ENCODE peak calls at places on chromosomes 13 and 19, in eight cellular contexts. F is fibroblast of pulmonary artery, Z is psoas muscle, Y is right lobe of liver, P is AG09309, Q is GM12865, V is dorsolateral prefrontal cortex, L is HepG2. W is an unnamed sample.

GRCh38 chr13:22642088-22642487 is 538.7 kb upstream of the SGCG start:
- DNase-seq in F (no peak), Z (no peak), Y (no peak), P (no peak), Q (no peak), V (no peak), L (no peak), W (no peak)

GRCh38 chr19:54035215-54036178 is 28.2 kb downstream of the VSTM1 start:
- DNase-seq in F (peak), Z (no peak), Y (no peak), P (peak), Q (no peak), V (peak), L (no peak), W (no peak)

GRCh38 chr13:27588405-27588804 is 31.9 kb downstream of the LNX2 start:
- DNase-seq in F (no peak), Z (no peak), Y (no peak), P (no peak), Q (no peak), V (no peak), L (no peak), W (no peak)

GRCh38 chr19:10612515-10613119 is 12.7 kb upstream of the SLC44A2 start:
- DNase-seq in F (no peak), Z (peak), Y (peak), P (no peak), Q (no peak), V (peak), L (no peak), W (peak)

GRCh38 chr19:41222240-41222639 is 3.2 kb downstream of the AXL start:
- DNase-seq in F (no peak), Z (no peak), Y (no peak), P (no peak), Q (no peak), V (no peak), L (no peak), W (no peak)

GRCh38 chr19:14381689-14382474 is 638 bp downstream of the ADGRE5 start:
- DNase-seq in F (peak), Z (peak), Y (no peak), P (no peak), Q (peak), V (no peak), L (no peak), W (peak)

GRCh38 chr19:41837981-41838708 is 6.3 kb downstream of the LYPD4 start:
- DNase-seq in F (no peak), Z (no peak), Y (no peak), P (no peak), Q (no peak), V (no peak), L (no peak), W (no peak)

GRCh38 chr13:51405176-51405575 is 47.7 kb downstream of the INTS6 start:
- DNase-seq in F (no peak), Z (no peak), Y (no peak), P (no peak), Q (no peak), V (no peak), L (no peak), W (no peak)

GRCh38 chr19:43624933-43625332 is 5.5 kb upstream of the ZNF428 start:
- DNase-seq in F (peak), Z (peak), Y (peak), P (no peak), Q (peak), V (peak), L (no peak), W (no peak)

GRCh38 chr19:44603201-44603945 is 10.0 kb upstream of the IGSF23 start:
- DNase-seq in F (peak), Z (no peak), Y (no peak), P (peak), Q (no peak), V (no peak), L (no peak), W (no peak)

GRCh38 chr13:41458187-41458938 is 1.0 kb downstream of the RGCC start:
- DNase-seq in F (no peak), Z (peak), Y (peak), P (no peak), Q (peak), V (peak), L (no peak), W (no peak)

GRCh38 chr13:49627831-49628652 is at the start of gene ARL11:
- DNase-seq in F (no peak), Z (peak), Y (peak), P (no peak), Q (peak), V (peak), L (no peak), W (no peak)

GRCh38 chr19:45096700-45097099 is 3.7 kb downstream of the PPP1R37 start:
- DNase-seq in F (no peak), Z (no peak), Y (no peak), P (no peak), Q (no peak), V (no peak), L (no peak), W (no peak)

GRCh38 chr13:54958781-54959180 is 1930.2 kb downstream of the OLFM4 start:
- DNase-seq in F (no peak), Z (no peak), Y (no peak), P (no peak), Q (no peak), V (no peak), L (no peak), W (no peak)

GRCh38 chr19:51564791-51565190 is 6.3 kb upstream of the ZNF175 start:
- DNase-seq in F (no peak), Z (no peak), Y (no peak), P (no peak), Q (peak), V (no peak), L (no peak), W (no peak)

GRCh38 chr13:50400035-50400726 is 384.9 kb downstream of the KCNRG start:
- DNase-seq in F (peak), Z (peak), Y (no peak), P (no peak), Q (no peak), V (peak), L (no peak), W (no peak)

GRCh38 chr13:113596321-113597200 is 12.0 kb downstream of the TFDP1 start:
- DNase-seq in F (no peak), Z (no peak), Y (no peak), P (no peak), Q (no peak), V (peak), L (no peak), W (no peak)

GRCh38 chr19:40219721-40220276 is 1.6 kb upstream of the TTC9B start:
- DNase-seq in F (peak), Z (no peak), Y (no peak), P (no peak), Q (no peak), V (no peak), L (no peak), W (no peak)

GRCh38 chr19:51292971-51293370 is 18.5 kb upstream of the IGLON5 start:
- DNase-seq in F (no peak), Z (no peak), Y (no peak), P (no peak), Q (no peak), V (no peak), L (no peak), W (no peak)

GRCh38 chr19:53158119-53158656 is 665 bp downstream of the ZNF347 start:
- DNase-seq in F (peak), Z (peak), Y (peak), P (no peak), Q (peak), V (peak), L (no peak), W (no peak)

GRCh38 chr19:11697284-11697855 is 41.4 kb downstream of the ZNF823 start:
- DNase-seq in F (no peak), Z (no peak), Y (no peak), P (no peak), Q (no peak), V (no peak), L (no peak), W (no peak)

GRCh38 chr13:79799466-79799865 is 318.5 kb downstream of the NDFIP2 start:
- DNase-seq in F (no peak), Z (no peak), Y (no peak), P (no peak), Q (no peak), V (no peak), L (no peak), W (no peak)

GRCh38 chr13:99356216-99357089 is 49.3 kb upstream of the GPR183 start:
- DNase-seq in F (peak), Z (no peak), Y (no peak), P (peak), Q (peak), V (no peak), L (no peak), W (no peak)
- H3K4me3 ChIP-seq in F (no peak), Z (peak), Y (no peak), P (no peak), Q (peak), V (no peak), L (no peak), W (peak)

DNA sequence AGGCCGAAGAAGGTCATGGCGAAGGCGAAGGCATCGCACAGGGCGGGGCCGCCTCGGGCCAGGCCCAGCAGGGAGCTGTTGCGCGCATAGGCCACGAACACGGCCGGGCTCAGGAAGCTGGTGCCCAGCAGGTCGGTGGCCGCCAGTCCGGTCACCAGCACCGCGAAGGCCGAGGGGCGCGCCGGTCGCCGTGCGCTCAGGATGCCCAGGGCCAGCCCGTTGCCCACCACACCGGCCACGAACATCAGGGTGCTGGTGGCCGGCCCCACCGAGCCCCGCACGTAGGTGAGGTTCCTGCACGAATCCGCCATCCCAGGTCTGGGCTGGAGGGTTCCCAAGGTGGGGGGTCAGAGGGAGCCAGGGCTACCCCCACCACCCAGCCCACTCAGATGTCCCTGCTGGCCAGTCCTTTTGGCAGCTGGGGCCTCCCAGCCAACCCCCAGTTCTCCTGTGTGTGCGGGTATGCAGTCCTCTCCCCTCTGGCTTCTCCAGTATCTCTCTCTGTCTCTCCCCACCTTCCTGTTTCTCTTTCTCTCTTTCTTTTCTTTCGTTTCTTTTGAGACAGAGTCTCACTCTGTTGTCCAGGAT is 880 bp downstream of the PTGIR start:
- DNase-seq in F (no peak), Z (no peak), Y (no peak), P (no peak), Q (no peak), V (no peak), L (no peak), W (no peak)
- H3K4me3 ChIP-seq in F (peak), Z (peak), Y (peak), P (peak), Q (peak), V (no peak), L (no peak), W (peak)

GRCh38 chr13:105452895-105453294 is 1082.6 kb downstream of the EFNB2 start:
- DNase-seq in F (no peak), Z (no peak), Y (no peak), P (no peak), Q (no peak), V (no peak), L (no peak), W (no peak)
- H3K4me3 ChIP-seq in F (no peak), Z (no peak), Y (no peak), P (no peak), Q (no peak), V (no peak), L (no peak), W (no peak)

GRCh38 chr19:4375164-4375619 is 25.2 kb downstream of the SH3GL1 start:
- DNase-seq in F (no peak), Z (peak), Y (no peak), P (no peak), Q (no peak), V (peak), L (peak), W (no peak)
- H3K4me3 ChIP-seq in F (no peak), Z (peak), Y (no peak), P (no peak), Q (peak), V (no peak), L (no peak), W (no peak)

GRCh38 chr13:47279956-47280355 is 383.1 kb upstream of the HTR2A start:
- DNase-seq in F (no peak), Z (no peak), Y (no peak), P (no peak), Q (no peak), V (no peak), L (no peak), W (no peak)
- H3K4me3 ChIP-seq in F (no peak), Z (no peak), Y (no peak), P (no peak), Q (no peak), V (no peak), L (no peak), W (no peak)

DNA sequence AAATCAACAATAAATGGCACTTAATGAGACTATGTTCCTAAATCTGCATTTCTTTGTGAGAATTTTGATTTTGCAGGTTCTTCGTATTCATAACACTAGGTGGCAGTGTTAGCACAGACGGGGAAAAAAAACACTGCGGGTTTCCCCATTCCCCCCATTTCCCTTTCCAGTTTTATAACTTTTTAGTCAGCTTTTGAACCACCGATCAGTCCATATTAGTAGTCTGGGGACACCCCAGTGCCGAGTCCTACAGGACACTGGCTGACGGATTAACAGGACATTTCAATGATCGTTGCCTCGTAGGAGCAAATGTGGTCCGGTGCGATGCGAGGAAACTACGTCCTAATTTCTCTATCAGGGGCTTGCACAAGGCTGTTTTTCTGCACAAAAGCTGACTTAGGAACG is 234.3 kb downstream of the LMO7 start:
- DNase-seq in F (peak), Z (no peak), Y (no peak), P (no peak), Q (peak), V (no peak), L (no peak), W (no peak)
- H3K4me3 ChIP-seq in F (peak), Z (peak), Y (no peak), P (peak), Q (no peak), V (peak), L (peak), W (peak)

GRCh38 chr13:33544308-33544707 is 258.8 kb upstream of the STARD13 start:
- DNase-seq in F (no peak), Z (no peak), Y (no peak), P (no peak), Q (no peak), V (no peak), L (no peak), W (no peak)

GRCh38 chr13:33542309-33543088 is 256.9 kb upstream of the STARD13 start:
- DNase-seq in F (peak), Z (peak), Y (peak), P (peak), Q (peak), V (peak), L (peak), W (peak)

GRCh38 chr13:33543631-33544030 is 258.1 kb upstream of the STARD13 start:
- DNase-seq in F (peak), Z (no peak), Y (no peak), P (no peak), Q (peak), V (no peak), L (no peak), W (no peak)

GRCh38 chr13:33541962-33542308 is 256.4 kb upstream of the STARD13 start:
- DNase-seq in F (no peak), Z (no peak), Y (no peak), P (no peak), Q (no peak), V (no peak), L (no peak), W (no peak)

DNA sequence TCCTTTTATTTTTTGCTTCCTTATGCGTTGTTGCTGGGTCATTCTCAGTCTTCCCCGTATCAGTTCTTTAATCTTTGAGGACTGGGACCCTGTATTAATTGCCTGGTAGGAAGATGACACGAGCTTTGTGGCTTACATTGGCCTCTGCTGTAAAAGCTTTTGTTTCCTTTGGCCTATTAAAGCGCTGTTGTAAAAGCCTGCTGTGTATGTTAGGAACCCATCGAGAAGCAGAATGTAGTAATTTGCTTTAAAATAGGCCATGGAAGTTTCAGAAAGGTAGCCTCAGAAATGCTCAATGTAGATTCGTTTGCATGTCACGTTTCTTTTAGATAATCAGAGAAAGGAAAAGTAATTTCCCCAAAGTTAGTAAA is 257.5 kb upstream of the STARD13 start:
- DNase-seq in F (no peak), Z (no peak), Y (no peak), P (no peak), Q (no peak), V (no peak), L (no peak), W (no peak)
- H3K4me3 ChIP-seq in F (peak), Z (peak), Y (peak), P (peak), Q (peak), V (peak), L (peak), W (peak)

GRCh38 chr19:50148528-50148927 is 14.6 kb downstream of the IZUMO2 start:
- DNase-seq in F (no peak), Z (no peak), Y (no peak), P (no peak), Q (no peak), V (no peak), L (no peak), W (no peak)
- H3K4me3 ChIP-seq in F (no peak), Z (peak), Y (no peak), P (no peak), Q (no peak), V (peak), L (no peak), W (no peak)

GRCh38 chr19:6721113-6721474 is 644 bp upstream of the C3 start:
- DNase-seq in F (no peak), Z (no peak), Y (no peak), P (no peak), Q (no peak), V (no peak), L (no peak), W (no peak)

GRCh38 chr19:6719540-6719861 is 949 bp downstream of the C3 start:
- DNase-seq in F (no peak), Z (no peak), Y (no peak), P (no peak), Q (no peak), V (no peak), L (no peak), W (no peak)

GRCh38 chr19:6721773-6722172 is 1.3 kb upstream of the C3 start:
- DNase-seq in F (no peak), Z (no peak), Y (no peak), P (no peak), Q (peak), V (no peak), L (no peak), W (no peak)

GRCh38 chr19:6719992-6720368 is 470 bp downstream of the C3 start:
- DNase-seq in F (no peak), Z (no peak), Y (no peak), P (no peak), Q (no peak), V (no peak), L (no peak), W (no peak)

GRCh38 chr19:6720369-6721112 is at the start of gene C3:
- DNase-seq in F (peak), Z (peak), Y (peak), P (no peak), Q (no peak), V (no peak), L (peak), W (peak)
- H3K4me3 ChIP-seq in F (peak), Z (peak), Y (peak), P (no peak), Q (peak), V (peak), L (peak), W (peak)